ENCODE peak calls at places on chromosomes 13 and 19, in four cellular contexts. C is NCI-H460; A is memory B cell; P is activated T-helper 1 cell treated with anti-CD3 and anti-CD28 coated beads, Interleukin-2, amount 50 U/mL, for 16 hours. U is an unnamed sample.

GRCh38 chr19:2552859-2553258 is 76.9 kb downstream of the GADD45B start:
- DNase-seq in C (no peak), A (peak; percentile 60), P (no peak), U (no peak)

GRCh38 chr19:43799502-43800142 is 2.6 kb downstream of the LYPD5 start:
- DNase-seq in C (no peak), A (no peak), P (no peak), U (no peak)

GRCh38 chr19:58003153-58003828 is 671 bp upstream of the ZNF606 start:
- DNase-seq in C (no peak), A (no peak), P (no peak), U (no peak)

GRCh38 chr19:41868120-41868988 is 8.3 kb downstream of the RPS19 start:
- DNase-seq in C (no peak), A (no peak), P (no peak), U (no peak)

GRCh38 chr13:40494513-40494912 is 171.9 kb downstream of the FOXO1 start:
- DNase-seq in C (no peak), A (no peak), P (no peak), U (no peak)

GRCh38 chr19:12411893-12412292 is 10.8 kb upstream of the ZNF799 start:
- DNase-seq in C (no peak), A (no peak), P (no peak), U (no peak)

GRCh38 chr19:43555185-43555770 is 20.0 kb downstream of the XRCC1 start:
- DNase-seq in C (peak; percentile 59), A (peak; percentile 81), P (peak; percentile 73), U (peak; percentile 43)

GRCh38 chr13:60591348-60591747 is 194.3 kb downstream of the TDRD3 start:
- DNase-seq in C (no peak), A (no peak), P (no peak), U (no peak)

GRCh38 chr13:25912961-25913360 is 138.9 kb downstream of the SHISA2 start:
- DNase-seq in C (no peak), A (no peak), P (no peak), U (no peak)

GRCh38 chr13:95059306-95059705 is 241.9 kb downstream of the ABCC4 start:
- DNase-seq in C (no peak), A (no peak), P (no peak), U (no peak)

GRCh38 chr13:111344471-111345191 is 24.2 kb downstream of the TEX29 start:
- DNase-seq in C (no peak), A (no peak), P (no peak), U (no peak)

GRCh38 chr13:23020246-23020843 is 160.4 kb upstream of the SGCG start:
- DNase-seq in C (peak; percentile 40), A (peak; percentile 18), P (no peak), U (peak; percentile 13)

GRCh38 chr19:13689050-13689449 is 75.3 kb upstream of the MRI1 start:
- DNase-seq in C (no peak), A (no peak), P (no peak), U (peak; percentile 5)

GRCh38 chr13:45432737-45433380 is 14.7 kb upstream of the SLC25A30 start:
- DNase-seq in C (no peak), A (no peak), P (no peak), U (no peak)

GRCh38 chr19:39671739-39672363 is 16.1 kb downstream of the LGALS16 start:
- DNase-seq in C (peak; percentile 62), A (peak; percentile 63), P (no peak), U (peak; percentile 99)

GRCh38 chr13:48281556-48281955 is 22.0 kb upstream of the RB1 start:
- DNase-seq in C (no peak), A (no peak), P (no peak), U (no peak)

GRCh38 chr13:27911499-27911898 is 8.3 kb upstream of the PDX1 start:
- DNase-seq in C (no peak), A (no peak), P (no peak), U (no peak)

GRCh38 chr13:33642374-33643065 is 175.4 kb upstream of the RFC3 start:
- DNase-seq in C (no peak), A (no peak), P (no peak), U (no peak)

GRCh38 chr19:55703790-55704215 is 28.8 kb downstream of the EPN1 start:
- DNase-seq in C (peak; percentile 14), A (peak; percentile 38), P (no peak), U (no peak)

GRCh38 chr19:58182577-58182988 is 278 bp upstream of the ZNF274 start:
- DNase-seq in C (no peak), A (no peak), P (peak; percentile 70), U (no peak)

GRCh38 chr19:46537136-46538097 is 41.8 kb upstream of the PNMA8B start:
- DNase-seq in C (peak; percentile 16), A (peak; percentile 65), P (peak; percentile 54), U (no peak)

GRCh38 chr19:38912600-38913514 is 871 bp upstream of the CCER2 start:
- DNase-seq in C (no peak), A (no peak), P (no peak), U (no peak)

GRCh38 chr13:112455476-112456059 is 79.4 kb downstream of the SPACA7 start:
- DNase-seq in C (no peak), A (no peak), P (no peak), U (no peak)

GRCh38 chr13:113742000-113742441 is 17.0 kb upstream of the TMEM255B start:
- DNase-seq in C (peak; percentile 31), A (no peak), P (no peak), U (no peak)

GRCh38 chr13:71866173-71867091 is 572 bp downstream of the DACH1 start:
- DNase-seq in C (no peak), A (no peak), P (no peak), U (no peak)

GRCh38 chr19:50510121-50510670 is 795 bp downstream of the JOSD2 start:
- DNase-seq in C (no peak), A (no peak), P (no peak), U (no peak)

GRCh38 chr13:30615851-30616311 is 1.8 kb upstream of the USPL1 start:
- DNase-seq in C (no peak), A (peak; percentile 18), P (no peak), U (peak; percentile 30)

GRCh38 chr19:40270362-40271089 is 14.6 kb downstream of the AKT2 start:
- DNase-seq in C (no peak), A (no peak), P (no peak), U (no peak)

GRCh38 chr13:30142502-30143211 is 164.7 kb downstream of the KATNAL1 start:
- DNase-seq in C (no peak), A (no peak), P (no peak), U (no peak)

GRCh38 chr19:39307233-39307821 is 11.1 kb downstream of the IFNL1 start:
- DNase-seq in C (peak; percentile 40), A (no peak), P (no peak), U (peak; percentile 37)

GRCh38 chr19:28349604-28350003 is 863.3 kb downstream of the UQCRFS1 start:
- DNase-seq in C (no peak), A (no peak), P (no peak), U (no peak)

U was measured in NCI-H2227 treated with DMSO at 0.1 percent for 48 hours.